ENCODE peak calls at places on chromosomes 1 and 21, in five cellular contexts. T, A, D, R and G are unnamed samples.

GRCh38 chr1:44672254-44672955 is 1.9 kb downstream of the TMEM53 start:
- DNase-seq in T (no peak), A (peak), R (no peak), D (no peak), G (no peak)

GRCh38 chr1:173481195-173481772 is 4.1 kb downstream of the PRDX6 start:
- DNase-seq in A (no peak), T (no peak), R (no peak), D (no peak), G (no peak)

GRCh38 chr1:70071597-70071996 is 133.8 kb downstream of the LRRC40 start:
- DNase-seq in T (no peak), D (no peak), R (no peak), A (no peak), G (no peak)

GRCh38 chr1:98049370-98050115 is 128.7 kb upstream of the DPYD start:
- DNase-seq in R (no peak), D (no peak), T (no peak), A (no peak), G (peak)

GRCh38 chr1:245983294-245983967 is 523.6 kb downstream of the SMYD3 start:
- DNase-seq in A (no peak), T (no peak), R (no peak), D (no peak), G (no peak)

GRCh38 chr1:2819429-2819828 is 17.9 kb upstream of the TTC34 start:
- DNase-seq in A (no peak), D (no peak), T (no peak), R (no peak), G (no peak)

GRCh38 chr1:231729541-231729940 is 103.0 kb downstream of the DISC1 start:
- DNase-seq in T (no peak), A (no peak), D (no peak), R (no peak), G (no peak)

GRCh38 chr1:29586991-29587745 is 350.8 kb downstream of the PTPRU start:
- DNase-seq in D (no peak), A (no peak), R (no peak), T (no peak), G (no peak)

GRCh38 chr1:91018006-91018405 is 3.8 kb downstream of the ZNF644 start:
- DNase-seq in D (no peak), T (no peak), A (no peak), R (no peak), G (no peak)

GRCh38 chr1:169043823-169044222 is 62.7 kb upstream of the ATP1B1 start:
- DNase-seq in A (no peak), D (no peak), T (no peak), R (no peak), G (no peak)

GRCh38 chr1:171487038-171487437 is 1.7 kb downstream of the PRRC2C start:
- DNase-seq in D (no peak), A (no peak), T (no peak), R (no peak), G (no peak)

GRCh38 chr21:39633043-39633442 is 20.3 kb downstream of the B3GALT5 start:
- DNase-seq in T (peak), A (no peak), D (no peak), R (no peak), G (no peak)

GRCh38 chr1:21362096-21362495 is 71.8 kb upstream of the ECE1 start:
- DNase-seq in A (no peak), R (no peak), T (no peak), D (no peak), G (no peak)

GRCh38 chr1:80509965-80510522 is 1290.7 kb upstream of the ADGRL2 start:
- DNase-seq in D (no peak), A (no peak), R (no peak), T (no peak), G (no peak)

GRCh38 chr1:32991819-32992488 is 27.3 kb upstream of the RNF19B start:
- DNase-seq in A (peak), T (no peak), R (no peak), D (no peak), G (no peak)

DNA sequence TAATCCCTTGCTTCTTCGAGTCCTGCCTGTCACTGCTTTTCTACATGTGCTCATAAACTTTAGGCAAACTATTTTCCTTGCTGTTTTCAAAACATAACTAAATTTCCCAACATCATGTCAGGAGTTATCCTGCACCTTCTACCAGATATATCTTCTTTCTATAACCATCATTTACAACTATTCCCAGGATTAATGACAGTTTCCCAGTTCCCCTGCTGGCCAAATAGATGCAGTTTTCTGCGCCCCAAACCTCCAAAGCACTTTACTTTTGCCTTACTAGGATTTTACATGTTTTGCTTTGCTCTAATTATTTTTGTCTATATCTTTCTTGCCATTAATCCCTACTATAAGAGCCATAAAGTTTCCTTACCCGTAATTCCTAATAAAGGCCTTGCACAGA is 122.5 kb downstream of the GLUL start:
- DNase-seq in T (no peak), D (no peak), A (no peak), R (no peak), G (no peak)
- TF ChIP-seq CTCF in T (no peak), D (no peak), A (no peak), R (no peak), G (peak)

GRCh38 chr1:42403880-42404400 is 23.3 kb downstream of the RIMKLA start:
- DNase-seq in A (no peak), R (no peak), D (no peak), T (no peak), G (no peak)
- TF ChIP-seq CTCF in A (no peak), R (no peak), D (no peak), T (no peak), G (peak)

GRCh38 chr1:87450615-87451209 is 122.0 kb downstream of the LMO4 start:
- DNase-seq in D (peak), R (no peak), T (no peak), A (no peak), G (no peak)
- TF ChIP-seq CTCF in D (no peak), R (no peak), T (no peak), A (no peak), G (no peak)

GRCh38 chr1:73100216-73100615 is 817.9 kb upstream of the NEGR1 start:
- DNase-seq in A (no peak), T (no peak), D (no peak), R (no peak), G (no peak)
- TF ChIP-seq CTCF in A (no peak), T (no peak), D (no peak), R (no peak), G (no peak)

DNA sequence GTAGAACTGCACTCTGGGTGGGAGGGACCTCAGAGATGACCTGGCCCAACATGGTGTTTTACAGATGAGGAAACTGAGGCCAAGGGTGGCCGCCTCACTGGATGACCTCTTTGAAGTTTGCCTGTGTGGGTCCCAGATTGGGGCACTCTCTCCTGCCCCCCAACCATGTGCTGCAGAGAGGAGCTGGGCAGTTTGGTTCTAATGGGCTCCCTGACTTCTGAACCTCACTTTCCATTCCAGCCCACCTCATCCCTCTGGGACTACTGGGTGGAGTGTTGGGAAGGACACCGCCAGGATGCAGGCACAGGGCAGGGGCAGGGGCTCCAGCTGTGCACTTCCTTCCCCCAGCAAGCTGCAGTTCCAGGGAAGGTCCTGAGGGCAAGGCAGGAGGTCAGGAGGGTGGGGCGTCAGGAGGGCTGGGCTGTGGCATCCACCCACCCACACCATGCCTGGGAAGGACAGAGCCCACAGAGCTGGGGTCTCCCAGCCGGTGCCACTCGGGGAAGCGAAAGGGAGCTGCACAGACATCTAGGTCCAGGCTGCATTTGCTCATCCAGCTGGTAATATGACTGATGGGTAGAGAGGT is 10.3 kb upstream of the EPS8L3 start:
- DNase-seq in A (no peak), T (no peak), R (no peak), D (peak), G (no peak)
- TF ChIP-seq CTCF in A (no peak), T (no peak), R (no peak), D (no peak), G (no peak)

GRCh38 chr1:176374967-176375569 is 87.9 kb upstream of the PAPPA2 start:
- DNase-seq in R (no peak), A (peak), D (peak), T (peak), G (peak)
- TF ChIP-seq CTCF in R (peak), A (peak), D (peak), T (peak), G (peak)

GRCh38 chr1:43383449-43383848 is 6.2 kb downstream of the MED8 start:
- DNase-seq in A (no peak), T (no peak), R (no peak), D (no peak), G (no peak)
- TF ChIP-seq CTCF in A (no peak), T (peak), R (no peak), D (no peak), G (no peak)

DNA sequence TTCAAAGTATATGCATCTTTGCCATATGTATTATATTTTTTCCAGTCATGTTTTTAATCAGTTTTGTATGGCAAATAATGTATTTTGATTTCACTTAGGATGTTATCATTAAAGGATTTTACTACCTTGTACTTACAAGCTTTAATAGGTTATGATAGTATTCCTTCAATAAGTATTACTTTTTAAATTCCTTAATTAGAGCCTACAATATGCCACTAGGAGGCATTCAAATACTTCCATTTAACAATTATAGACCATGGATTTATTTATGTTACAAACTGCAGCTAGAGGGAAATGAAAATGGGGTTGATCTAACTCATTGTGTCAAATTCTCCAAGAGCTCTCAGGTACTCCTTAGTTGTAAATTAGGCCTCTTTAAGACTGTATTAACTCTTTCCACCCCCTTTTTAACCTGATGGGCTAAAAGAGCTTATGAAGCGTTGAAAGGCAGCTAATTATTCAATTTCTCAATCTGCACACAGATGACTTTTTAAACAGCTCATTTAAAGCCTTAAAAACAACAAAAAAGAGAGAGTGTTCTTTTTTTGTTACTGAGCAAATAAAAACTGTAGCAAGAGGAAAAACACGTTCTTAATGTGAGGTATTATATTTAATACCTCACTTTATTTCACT is 156.2 kb downstream of the DENND1B start:
- DNase-seq in R (no peak), D (no peak), A (no peak), T (no peak), G (no peak)
- TF ChIP-seq CTCF in R (no peak), D (peak), A (peak), T (peak), G (peak)